ENCODE peak calls at places on chromosomes 16 and 17, in seven cellular contexts. I, D, G, O, H, P and U are unnamed samples.

GRCh38 chr17:44867841-44868240 is 20.2 kb downstream of the HIGD1B start:
- DNase-seq in O (no peak), I (no peak), P (no peak), H (no peak), D (no peak), G (no peak), U (no peak)

GRCh38 chr17:58319181-58320162 is 9.1 kb downstream of the TSPOAP1 start:
- DNase-seq in H (no peak), D (no peak), G (no peak), P (no peak), O (no peak), I (peak), U (no peak)

GRCh38 chr16:23597003-23597756 is 1.1 kb upstream of the NDUFAB1 start:
- DNase-seq in O (peak), H (peak), P (peak), G (no peak), I (peak), D (no peak), U (no peak)

GRCh38 chr16:67240506-67240905 is 6.8 kb downstream of the FHOD1 start:
- DNase-seq in G (no peak), I (no peak), D (no peak), H (no peak), O (no peak), P (no peak), U (no peak)

GRCh38 chr16:396605-397004 is 394 bp upstream of the NME4 start:
- DNase-seq in O (peak), G (no peak), D (no peak), I (peak), P (peak), H (peak), U (no peak)

GRCh38 chr16:68396481-68396880 is 51.8 kb downstream of the SMPD3 start:
- DNase-seq in I (no peak), G (no peak), P (peak), H (peak), D (no peak), O (peak), U (no peak)

GRCh38 chr17:63405741-63406261 is 40.3 kb downstream of the CYB561 start:
- DNase-seq in G (no peak), I (no peak), P (peak), H (no peak), O (peak), D (no peak), U (peak)

GRCh38 chr17:29176500-29177351 is 3.5 kb downstream of the MYO18A start:
- DNase-seq in D (peak), P (peak), I (peak), O (peak), H (peak), G (no peak), U (no peak)

GRCh38 chr17:58303981-58304734 is 23.4 kb upstream of the MPO start:
- DNase-seq in G (no peak), I (peak), P (peak), D (no peak), O (peak), H (peak), U (no peak)

GRCh38 chr17:50884354-50885311 is 18.5 kb upstream of the TOB1 start:
- DNase-seq in G (no peak), D (no peak), O (no peak), H (no peak), I (no peak), P (no peak), U (no peak)

GRCh38 chr16:58047557-58048348 is 22.2 kb downstream of the MMP15 start:
- DNase-seq in I (no peak), G (no peak), H (no peak), O (no peak), P (no peak), D (no peak), U (no peak)

GRCh38 chr17:63963123-63963522 is 9.6 kb downstream of the SCN4A start:
- DNase-seq in P (no peak), D (peak), I (no peak), G (no peak), O (no peak), H (no peak), U (no peak)

GRCh38 chr16:1540556-1540855 is 7.0 kb downstream of the TMEM204 start:
- DNase-seq in G (no peak), D (no peak), H (no peak), O (no peak), I (no peak), P (no peak), U (no peak)

GRCh38 chr16:3671424-3671823 is 16.9 kb downstream of the DNASE1 start:
- DNase-seq in D (no peak), P (no peak), G (no peak), H (no peak), O (no peak), I (no peak), U (no peak)

GRCh38 chr16:89298826-89299225 is 81.3 kb downstream of the ZNF778 start:
- DNase-seq in H (no peak), P (no peak), G (no peak), D (no peak), I (no peak), O (no peak), U (no peak)

GRCh38 chr16:35751191-35751941 is 2292.0 kb downstream of the TP53TG3F start:
- DNase-seq in O (no peak), P (no peak), D (peak), G (no peak), I (peak), H (no peak), U (no peak)

GRCh38 chr17:13362341-13363122 is 239.2 kb downstream of the HS3ST3A1 start:
- DNase-seq in I (no peak), O (no peak), H (peak), D (no peak), P (peak), G (no peak), U (no peak)

GRCh38 chr16:4981473-4981872 is 23.3 kb downstream of the SEC14L5 start:
- DNase-seq in G (no peak), H (no peak), P (no peak), O (no peak), D (no peak), I (no peak), U (no peak)

GRCh38 chr16:85522517-85522841 is 90.6 kb upstream of the GSE1 start:
- DNase-seq in D (no peak), O (no peak), P (no peak), H (no peak), G (no peak), I (no peak), U (no peak)

GRCh38 chr16:2095315-2095853 is 40.3 kb downstream of the PKD1 start:
- DNase-seq in G (no peak), P (no peak), H (no peak), I (no peak), O (no peak), D (no peak), U (no peak)

GRCh38 chr16:64251742-64252141 is 870.1 kb downstream of the CDH11 start:
- DNase-seq in O (no peak), D (no peak), P (no peak), G (no peak), H (no peak), I (no peak), U (no peak)

GRCh38 chr16:19314718-19315425 is 29.3 kb downstream of the CLEC19A start:
- DNase-seq in H (no peak), G (no peak), P (no peak), I (no peak), D (no peak), O (no peak), U (no peak)

GRCh38 chr17:67422887-67423286 is 45.8 kb downstream of the PITPNC1 start:
- DNase-seq in D (no peak), O (peak), I (no peak), H (no peak), P (no peak), G (no peak), U (peak)

GRCh38 chr17:19319771-19320505 is 42.6 kb downstream of the B9D1 start:
- DNase-seq in D (no peak), O (no peak), H (no peak), G (no peak), I (peak), P (no peak), U (no peak)

GRCh38 chr16:49484936-49485335 is 111.3 kb downstream of the C16orf78 start:
- DNase-seq in O (no peak), H (no peak), G (no peak), P (no peak), D (no peak), I (peak), U (no peak)

GRCh38 chr17:81294512-81295030 is 536 bp downstream of the SLC38A10 start:
- DNase-seq in P (peak), D (peak), I (peak), O (no peak), G (no peak), H (no peak), U (no peak)

GRCh38 chr17:60604686-60605334 is 4.8 kb downstream of the PPM1D start:
- DNase-seq in O (no peak), H (no peak), G (peak), D (no peak), I (no peak), P (no peak), U (peak)

GRCh38 chr17:10117581-10118001 is 80.8 kb downstream of the GAS7 start:
- DNase-seq in G (no peak), D (no peak), I (peak), H (peak), O (no peak), P (no peak), U (no peak)
- TF ChIP-seq CTCF in G (no peak), D (peak), I (no peak), H (peak), O (no peak), P (no peak), U (no peak)

DNA sequence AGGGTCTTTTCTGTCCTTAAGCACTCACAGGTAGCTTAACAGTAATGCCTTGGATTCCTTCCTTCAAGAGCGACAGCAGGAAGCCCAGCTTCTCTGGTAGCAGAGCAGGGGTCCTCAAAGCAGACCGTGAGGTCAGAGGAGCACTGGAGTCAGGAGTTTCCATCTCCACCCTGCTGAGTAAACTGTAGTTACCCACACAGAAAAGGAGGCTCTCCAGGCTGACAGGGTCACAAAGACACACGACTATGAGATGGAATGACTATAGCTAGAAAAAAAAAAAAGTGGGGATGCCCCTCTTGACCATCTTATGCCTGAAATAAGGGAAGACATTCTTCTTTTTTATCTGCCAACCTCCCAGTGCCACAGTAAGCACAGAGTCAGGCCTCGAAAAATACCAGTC is 707.6 kb downstream of the MAF start:
- DNase-seq in H (no peak), D (no peak), G (no peak), O (no peak), P (no peak), I (no peak), U (no peak)
- H3K4me3 ChIP-seq in H (no peak), D (no peak), G (no peak), O (no peak), P (no peak), I (no peak), U (no peak)

GRCh38 chr17:37221865-37222264 is 153.9 kb upstream of the C17orf78 start:
- DNase-seq in I (no peak), O (no peak), D (no peak), H (no peak), G (no peak), P (no peak), U (no peak)
- TF ChIP-seq CTCF in I (no peak), O (no peak), D (no peak), H (no peak), G (no peak), P (no peak), U (peak)

GRCh38 chr17:48574523-48575065 is 3.6 kb downstream of the HOXB4 start:
- DNase-seq in P (no peak), G (no peak), O (no peak), I (no peak), D (no peak), H (no peak), U (no peak)
- H3K4me3 ChIP-seq in P (no peak), G (peak), O (no peak), I (peak), D (no peak), H (no peak), U (peak)